ENCODE peak calls at places on chromosome 16, in ten cellular contexts. V is effector CD4-positive, alpha-beta T cell; F is AG08396; Y is lower leg skin; S is NCI-H2081; K is skeletal muscle cell; T is NCI-H2171; I is psoas muscle; G is EH; J is GM10248. D is an unnamed sample.
A peak's percentile ranks its signal among the peaks of the same experiment; 100 is the strongest.

GRCh38 chr16:11011326-11011725 is 67.0 kb downstream of the CLEC16A start:
- DNase-seq in V (no peak), F (no peak), Y (no peak), S (no peak), K (no peak), T (no peak), I (no peak), G (no peak), J (no peak), D (no peak)

GRCh38 chr16:57617604-57618111 is 10.8 kb upstream of the ADGRG1 start:
- DNase-seq in V (no peak), F (no peak), Y (peak; percentile 69), S (no peak), K (no peak), T (no peak), I (peak; percentile 38), G (no peak), J (no peak), D (no peak)

GRCh38 chr16:680967-681745 is 946 bp downstream of the STUB1 start:
- DNase-seq in V (no peak), F (peak; percentile 47), Y (no peak), S (no peak), K (no peak), T (no peak), I (peak; percentile 89), G (peak; percentile 44), J (no peak), D (no peak)

GRCh38 chr16:88599092-88599733 is 29.0 kb downstream of the ZC3H18 start:
- DNase-seq in V (no peak), F (no peak), Y (peak; percentile 92), S (no peak), K (no peak), T (no peak), I (peak; percentile 87), G (no peak), J (no peak), D (no peak)

GRCh38 chr16:89334988-89335802 is 117.7 kb downstream of the ZNF778 start:
- DNase-seq in V (no peak), F (no peak), Y (no peak), S (no peak), K (no peak), T (no peak), I (peak; percentile 59), G (peak; percentile 13), J (no peak), D (no peak)

GRCh38 chr16:4306439-4307214 is 9.2 kb upstream of the GLIS2 start:
- DNase-seq in V (peak; percentile 45), F (no peak), Y (no peak), S (peak; percentile 42), K (no peak), T (peak; percentile 67), I (no peak), G (no peak), J (peak; percentile 65), D (no peak)

GRCh38 chr16:87303431-87303930 is 13.7 kb downstream of the C16orf95 start:
- DNase-seq in V (no peak), F (no peak), Y (no peak), S (no peak), K (no peak), T (no peak), I (no peak), G (peak; percentile 25), J (no peak), D (peak; percentile 52)

GRCh38 chr16:23803591-23804123 is 32.1 kb upstream of the PRKCB start:
- DNase-seq in V (peak; percentile 65), F (peak; percentile 46), Y (no peak), S (no peak), K (no peak), T (no peak), I (peak; percentile 46), G (peak; percentile 41), J (peak; percentile 82), D (peak; percentile 45)

GRCh38 chr16:85733155-85733838 is 17.6 kb downstream of the C16orf74 start:
- DNase-seq in V (no peak), F (no peak), Y (no peak), S (no peak), K (peak; percentile 46), T (no peak), I (peak; percentile 73), G (peak; percentile 52), J (no peak), D (no peak)

GRCh38 chr16:57624806-57625500 is 3.5 kb upstream of the ADGRG1 start:
- DNase-seq in V (no peak), F (no peak), Y (no peak), S (no peak), K (no peak), T (no peak), I (peak; percentile 49), G (no peak), J (no peak), D (no peak)

GRCh38 chr16:3580271-3580670 is 3.1 kb upstream of the NLRC3 start:
- DNase-seq in V (no peak), F (no peak), Y (no peak), S (no peak), K (no peak), T (no peak), I (peak; percentile 15), G (no peak), J (no peak), D (no peak)

GRCh38 chr16:86773339-86773715 is 195.0 kb downstream of the FOXL1 start:
- DNase-seq in V (no peak), F (no peak), Y (no peak), S (no peak), K (no peak), T (no peak), I (peak; percentile 8), G (no peak), J (no peak), D (no peak)

GRCh38 chr16:22671301-22672076 is 142.5 kb upstream of the HS3ST2 start:
- DNase-seq in V (no peak), F (no peak), Y (peak; percentile 66), S (no peak), K (no peak), T (no peak), I (no peak), G (peak; percentile 59), J (no peak), D (no peak)

GRCh38 chr16:55257971-55258613 is 65.9 kb upstream of the IRX6 start:
- DNase-seq in V (no peak), F (peak; percentile 35), Y (peak; percentile 94), S (no peak), K (no peak), T (no peak), I (peak; percentile 77), G (peak; percentile 29), J (peak; percentile 29), D (peak; percentile 21)

GRCh38 chr16:23515881-23516280 is 5.6 kb upstream of the GGA2 start:
- DNase-seq in V (no peak), F (no peak), Y (no peak), S (no peak), K (no peak), T (no peak), I (no peak), G (no peak), J (no peak), D (no peak)

GRCh38 chr16:56195151-56195550 is 3.9 kb downstream of the GNAO1 start:
- DNase-seq in V (no peak), F (no peak), Y (no peak), S (no peak), K (no peak), T (peak; percentile 19), I (no peak), G (peak; percentile 79), J (no peak), D (no peak)

GRCh38 chr16:23302045-23302956 is at the start of gene SCNN1B:
- DNase-seq in V (no peak), F (no peak), Y (no peak), S (peak; percentile 32), K (no peak), T (peak; percentile 49), I (no peak), G (no peak), J (peak; percentile 35), D (no peak)

D was measured in H54.